ENCODE peak calls at places on chromosome 22, in ten cellular contexts. A is RWPE1; Q is stimulated activated CD8-positive, alpha-beta memory T cell treated with anti-CD3 and anti-CD28 coated beads, Interleukin-15, amount 100 ng/mL, for 4 hours; D is neural progenitor cell; X is psoas muscle; G is GM23248; Z is activated CD4-positive, alpha-beta T cell treated with anti-CD3 and anti-CD28 coated beads, Interleukin-2, amount 50 U/mL, for 48 hours; C is kidney glomerular epithelial cell; H is NCI-H1417; I is renal cortical epithelial cell. Y is an unnamed sample.
A peak's percentile ranks its signal among the peaks of the same experiment; 100 is the strongest.

GRCh38 chr22:45612940-45613339 is 58.7 kb upstream of the ATXN10 start:
- DNase-seq in D (peak; percentile 48), Q (no peak), G (peak; percentile 34), A (no peak), Z (no peak), X (peak; percentile 64), C (no peak), I (no peak), H (no peak), Y (no peak)

GRCh38 chr22:50305658-50306566 is 1.5 kb downstream of the PLXNB2 start:
- DNase-seq in X (peak; percentile 87), A (peak; percentile 94), C (peak; percentile 97), H (peak; percentile 80), Z (peak; percentile 43), I (peak; percentile 94), D (peak; percentile 52), Q (no peak), G (peak; percentile 98), Y (peak; percentile 52)

GRCh38 chr22:47174671-47175111 is 412.2 kb downstream of the TBC1D22A start:
- DNase-seq in Z (no peak), C (no peak), H (no peak), X (peak; percentile 40), D (no peak), I (no peak), G (no peak), Q (no peak), A (no peak), Y (no peak)

GRCh38 chr22:41576877-41577276 is 12.8 kb downstream of the PMM1 start:
- DNase-seq in I (peak; percentile 66), Q (no peak), X (peak; percentile 72), A (peak; percentile 31), Z (peak; percentile 41), G (peak; percentile 62), H (peak; percentile 12), C (peak; percentile 1), D (peak; percentile 86), Y (peak; percentile 47)

GRCh38 chr22:48089601-48090331 is 1327.3 kb downstream of the TBC1D22A start:
- DNase-seq in Q (no peak), C (peak; percentile 43), H (no peak), I (no peak), X (peak; percentile 80), D (no peak), A (no peak), G (peak; percentile 52), Z (no peak), Y (no peak)

GRCh38 chr22:36465232-36466021 is 16.0 kb downstream of the TXN2 start:
- DNase-seq in D (no peak), I (peak; percentile 91), Z (no peak), A (peak; percentile 86), Q (no peak), G (peak; percentile 95), H (no peak), C (peak; percentile 99), X (peak; percentile 95), Y (no peak)

GRCh38 chr22:48898524-48899377 is 928.9 kb downstream of the BRD1 start:
- DNase-seq in I (no peak), X (no peak), D (no peak), C (no peak), A (no peak), Q (no peak), G (no peak), H (no peak), Z (no peak), Y (no peak)

GRCh38 chr22:45572444-45572843 is 69.8 kb downstream of the FBLN1 start:
- DNase-seq in C (no peak), Z (no peak), Q (no peak), H (no peak), G (peak; percentile 72), A (peak; percentile 52), X (peak; percentile 26), I (peak; percentile 11), D (no peak), Y (no peak)

GRCh38 chr22:49968831-49969661 is 8.5 kb downstream of the PIM3 start:
- DNase-seq in Z (no peak), Q (no peak), D (peak; percentile 3), X (peak; percentile 56), I (no peak), A (no peak), G (no peak), C (no peak), H (no peak), Y (no peak)

GRCh38 chr22:38843716-38844660 is at the start of gene NPTXR:
- DNase-seq in Q (no peak), X (peak; percentile 76), A (peak; percentile 34), Z (peak; percentile 50), G (peak; percentile 82), I (no peak), C (peak; percentile 37), H (peak; percentile 72), D (peak; percentile 89), Y (peak; percentile 37)

GRCh38 chr22:50577987-50578775 is at the start of gene CPT1B:
- DNase-seq in A (no peak), C (no peak), Q (no peak), G (peak; percentile 70), H (no peak), X (peak; percentile 85), Z (no peak), D (no peak), I (no peak), Y (no peak)

GRCh38 chr22:28714043-28714442 is 27.6 kb downstream of the CHEK2 start:
- DNase-seq in H (no peak), Z (no peak), D (no peak), C (no peak), G (no peak), A (no peak), X (no peak), Q (no peak), I (peak; percentile 52), Y (no peak)

GRCh38 chr22:19446603-19447387 is 716 bp downstream of the C22orf39 start:
- DNase-seq in G (peak; percentile 40), H (no peak), C (no peak), Z (no peak), X (no peak), D (peak; percentile 78), A (peak; percentile 11), I (no peak), Q (no peak), Y (no peak)

GRCh38 chr22:33038836-33039235 is 19.3 kb downstream of the SYN3 start:
- DNase-seq in Q (no peak), D (no peak), C (no peak), I (no peak), X (no peak), A (no peak), H (no peak), Z (no peak), G (peak; percentile 57), Y (no peak)

GRCh38 chr22:23284504-23285033 is 104.3 kb downstream of the BCR start:
- DNase-seq in I (no peak), G (no peak), D (no peak), C (no peak), H (no peak), Q (no peak), A (no peak), Z (no peak), X (no peak), Y (no peak)

GRCh38 chr22:47450876-47451475 is 688.5 kb downstream of the TBC1D22A start:
- DNase-seq in I (no peak), D (no peak), H (no peak), Q (no peak), X (no peak), C (no peak), G (no peak), Z (no peak), A (no peak), Y (no peak)

GRCh38 chr22:47090591-47091240 is 328.3 kb downstream of the TBC1D22A start:
- DNase-seq in D (peak; percentile 47), Z (no peak), X (no peak), A (no peak), G (peak; percentile 47), H (no peak), I (no peak), Q (no peak), C (no peak), Y (no peak)

GRCh38 chr22:50576070-50576469 is 2.2 kb downstream of the CPT1B start:
- DNase-seq in Q (no peak), I (peak; percentile 71), Z (no peak), A (no peak), D (peak; percentile 61), C (peak; percentile 70), G (peak; percentile 47), X (no peak), H (peak; percentile 40), Y (no peak)

GRCh38 chr22:21070690-21071615 is 25.2 kb downstream of the LRRC74B start:
- DNase-seq in G (no peak), X (no peak), A (no peak), C (no peak), Q (no peak), D (no peak), H (no peak), Z (no peak), I (no peak), Y (no peak)

GRCh38 chr22:46297151-46297819 is 615 bp downstream of the GTSE1 start:
- DNase-seq in Q (no peak), C (no peak), H (peak; percentile 60), X (no peak), G (peak; percentile 83), A (peak; percentile 17), I (peak; percentile 9), Z (peak; percentile 36), D (peak; percentile 67), Y (peak; percentile 33)

GRCh38 chr22:43628253-43628649 is 183.9 kb downstream of the EFCAB6 start:
- DNase-seq in D (no peak), G (no peak), I (no peak), Z (no peak), A (no peak), X (no peak), C (no peak), H (no peak), Q (no peak), Y (no peak)

GRCh38 chr22:23913306-23913660 is 19.1 kb downstream of the MIF start:
- DNase-seq in H (no peak), C (no peak), Q (no peak), G (no peak), A (no peak), X (no peak), I (no peak), Z (peak; percentile 23), D (no peak), Y (no peak)

GRCh38 chr22:41589260-41589600 is 410 bp downstream of the PMM1 start:
- DNase-seq in Q (no peak), X (no peak), Z (no peak), C (no peak), H (no peak), D (peak; percentile 66), I (no peak), G (peak; percentile 62), A (no peak), Y (no peak)

GRCh38 chr22:37244114-37244921 is at the start of gene RAC2:
- DNase-seq in D (peak; percentile 47), X (peak; percentile 80), C (peak; percentile 34), A (peak; percentile 63), I (peak; percentile 53), Z (peak; percentile 97), Q (peak; percentile 80), H (peak; percentile 15), G (peak; percentile 73), Y (peak; percentile 85)

GRCh38 chr22:29143848-29144785 is 61.6 kb upstream of the EMID1 start:
- DNase-seq in G (no peak), A (no peak), Q (no peak), Z (no peak), H (peak; percentile 56), I (no peak), D (no peak), X (peak; percentile 75), C (no peak), Y (no peak)

GRCh38 chr22:49138250-49138790 is 689.4 kb downstream of the BRD1 start:
- DNase-seq in I (no peak), C (no peak), G (no peak), X (no peak), Z (no peak), D (no peak), A (no peak), Q (no peak), H (no peak), Y (no peak)

GRCh38 chr22:46829140-46829891 is 66.9 kb downstream of the TBC1D22A start:
- DNase-seq in G (peak; percentile 94), X (no peak), I (peak; percentile 89), D (no peak), C (peak; percentile 89), A (peak; percentile 78), Z (no peak), Q (no peak), H (no peak), Y (no peak)

GRCh38 chr22:46069518-46070214 is 80.7 kb upstream of the PPARA start:
- DNase-seq in X (peak; percentile 91), D (no peak), G (peak; percentile 92), A (peak; percentile 64), I (peak; percentile 95), C (peak; percentile 94), Z (peak; percentile 69), H (peak; percentile 96), Q (no peak), Y (no peak)

Y was measured in germinal center.